ENCODE peak calls at places on chromosomes 4 and X, in six cellular contexts. E is HepG2, G is HCT116, B is K562, V is GM12878, J is H1. P is an unnamed sample. For H3K36me3, the result is how much of the 10 kb centered on the place peaks cover.

GRCh38 chr4:138558886-138559285 is 316.7 kb upstream of the SLC7A11 start:
- DNase-seq in E (no peak), G (no peak), B (no peak), V (no peak), J (no peak), P (no peak)

GRCh38 chrX:13164611-13165010 is 120.2 kb upstream of the FAM9C start:
- DNase-seq in E (no peak), G (no peak), B (no peak), V (no peak), J (no peak), P (peak)

GRCh38 chr4:151485541-151486131 is 76.7 kb downstream of the FHIP1A start:
- DNase-seq in E (no peak), G (no peak), B (no peak), V (no peak), J (no peak), P (peak)

GRCh38 chr4:36237366-36238353 is 6.7 kb downstream of the ARAP2 start:
- DNase-seq in E (no peak), G (no peak), B (no peak), V (no peak), J (no peak), P (no peak)

GRCh38 chr4:155592568-155593343 is 73.9 kb upstream of the GUCY1A1 start:
- DNase-seq in E (no peak), G (no peak), B (no peak), V (no peak), J (no peak), P (no peak)

GRCh38 chr4:139025841-139026240 is 10.3 kb downstream of the NOCT start:
- DNase-seq in E (no peak), G (no peak), B (no peak), V (no peak), J (no peak), P (no peak)

GRCh38 chrX:107710617-107711391 is 64.8 kb downstream of the TSC22D3 start:
- DNase-seq in E (peak), G (peak), B (peak), V (peak), J (no peak), P (peak)

GRCh38 chrX:16177260-16177659 is 10.0 kb downstream of the MAGEB17 start:
- DNase-seq in E (no peak), G (no peak), B (no peak), V (no peak), J (no peak), P (no peak)

GRCh38 chrX:37060999-37061398 is 52.8 kb downstream of the FAM47C start:
- DNase-seq in E (peak), G (peak), B (peak), V (no peak), J (no peak), P (peak)

GRCh38 chr4:8320386-8320750 is 50.8 kb downstream of the HTRA3 start:
- DNase-seq in E (peak), G (no peak), B (peak), V (no peak), J (no peak), P (no peak)

GRCh38 chrX:150990910-150991309 is 7.8 kb downstream of the HMGB3 start:
- DNase-seq in E (no peak), G (no peak), B (no peak), V (no peak), J (no peak), P (no peak)

GRCh38 chrX:135194684-135195083 is 23.5 kb upstream of the CT55 start:
- DNase-seq in E (no peak), G (no peak), B (peak), V (no peak), J (peak), P (no peak)

GRCh38 chrX:77389891-77390290 is 57.3 kb upstream of the FGF16 start:
- DNase-seq in E (no peak), G (no peak), B (no peak), V (no peak), J (no peak), P (no peak)

GRCh38 chrX:150544222-150544787 is 24.1 kb upstream of the MTM1 start:
- DNase-seq in E (peak), G (no peak), B (peak), V (no peak), J (no peak), P (no peak)

GRCh38 chr4:186149872-186150271 is 41.5 kb upstream of the CYP4V2 start:
- DNase-seq in E (peak), G (no peak), B (no peak), V (no peak), J (peak), P (no peak)

GRCh38 chr4:179415016-179415841 is 1973.0 kb upstream of the AGA start:
- DNase-seq in E (no peak), G (no peak), B (no peak), V (no peak), J (no peak), P (no peak)

GRCh38 chr4:177427097-177427665 is 15.1 kb downstream of the AGA start:
- DNase-seq in E (no peak), G (no peak), B (no peak), V (no peak), J (no peak), P (no peak)

GRCh38 chr4:99827857-99828256 is 11.2 kb downstream of the DAPP1 start:
- DNase-seq in E (no peak), G (no peak), B (no peak), V (no peak), J (no peak), P (no peak)

GRCh38 chrX:119654112-119654531 is 38.8 kb downstream of the SEPTIN6 start:
- DNase-seq in E (no peak), G (no peak), B (no peak), V (no peak), J (no peak), P (no peak)

GRCh38 chr4:112514079-112514448 is 1.9 kb downstream of the NEUROG2 start:
- DNase-seq in E (no peak), G (no peak), B (no peak), V (no peak), J (no peak), P (no peak)

GRCh38 chr4:113773014-113773413 is 11.5 kb upstream of the CAMK2D start:
- DNase-seq in E (no peak), G (no peak), B (no peak), V (no peak), J (no peak), P (no peak)

GRCh38 chr4:182895791-182896292 is 21.3 kb downstream of the DCTD start:
- DNase-seq in E (peak), G (no peak), B (no peak), V (no peak), J (no peak), P (no peak)

GRCh38 chrX:13165266-13165665 is 120.8 kb upstream of the FAM9C start:
- DNase-seq in E (no peak), G (no peak), B (no peak), V (no peak), J (no peak), P (no peak)

GRCh38 chr4:52954771-52955170 is 92.7 kb downstream of the RASL11B start:
- DNase-seq in E (no peak), G (no peak), B (peak), V (no peak), J (no peak), P (no peak)

GRCh38 chr4:7462509-7462971 is 27.8 kb upstream of the PSAPL1 start:
- DNase-seq in E (peak), G (peak), B (no peak), V (no peak), J (peak), P (peak)

GRCh38 chr4:72918362-72918761 is 151.2 kb downstream of the COX18 start:
- DNase-seq in E (no peak), G (no peak), B (no peak), V (no peak), J (no peak), P (no peak)

GRCh38 chr4:118327554-118328241 is 25.1 kb downstream of the PRSS12 start:
- DNase-seq in E (no peak), G (no peak), B (no peak), V (no peak), J (no peak), P (no peak)

GRCh38 chr4:38625508-38625907 is 38.5 kb upstream of the KLF3 start:
- DNase-seq in E (no peak), G (no peak), B (no peak), V (no peak), J (no peak), P (no peak)

GRCh38 chr4:108450236-108450898 is 170.0 kb upstream of the RPL34 start:
- DNase-seq in E (no peak), G (no peak), B (no peak), V (no peak), J (no peak), P (no peak)

GRCh38 chrX:18255059-18255458 is 34.4 kb upstream of the BEND2 start:
- DNase-seq in E (no peak), G (no peak), B (no peak), V (no peak), J (no peak), P (no peak)

GRCh38 chr4:145481164-145481941 is at the start of gene SMAD1:
- DNase-seq in E (peak), G (peak), B (peak), V (no peak), J (no peak), P (no peak)

GRCh38 chrX:19683817-19684216 is 168.5 kb upstream of the MAP3K15 start:
- DNase-seq in E (no peak), G (no peak), B (no peak), V (no peak), J (no peak), P (no peak)

GRCh38 chr4:148095346-148095923 is 346.8 kb downstream of the NR3C2 start:
- DNase-seq in E (no peak), G (no peak), B (no peak), V (no peak), J (no peak), P (no peak)

GRCh38 chrX:6120329-6120728 is 108.3 kb downstream of the NLGN4X start:
- DNase-seq in E (no peak), G (no peak), B (no peak), V (no peak), J (no peak), P (no peak)
- TF ChIP-seq ZNF274 in E (no peak), G (no peak), B (no peak), V (no peak), J (no peak), P (no peak)

DNA sequence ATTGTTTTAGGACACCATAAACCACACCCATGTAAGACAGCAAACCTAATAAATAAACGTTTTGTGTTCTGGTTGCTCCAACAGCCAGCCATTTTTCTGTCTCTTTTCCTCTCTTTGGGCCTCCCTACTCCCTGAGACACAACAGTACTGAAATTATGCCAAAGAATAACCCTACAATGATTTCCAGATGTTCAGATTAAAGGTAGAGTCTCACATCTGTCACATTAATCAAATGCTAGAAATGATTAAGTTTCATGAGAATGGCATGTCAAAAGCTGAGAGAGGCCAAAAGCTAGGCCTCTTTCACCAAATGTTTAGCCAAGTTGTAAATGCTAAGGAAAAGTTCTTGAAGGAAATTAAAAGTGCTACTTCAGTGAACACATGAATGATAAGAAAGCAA is 181.9 kb upstream of the NUDT6 start:
- DNase-seq in E (no peak), G (no peak), B (no peak), V (no peak), J (no peak), P (no peak)
- H3K36me3 ChIP-seq in E (under half), G (under half), B (under half), V (under half), J (under half), P (under half)

DNA sequence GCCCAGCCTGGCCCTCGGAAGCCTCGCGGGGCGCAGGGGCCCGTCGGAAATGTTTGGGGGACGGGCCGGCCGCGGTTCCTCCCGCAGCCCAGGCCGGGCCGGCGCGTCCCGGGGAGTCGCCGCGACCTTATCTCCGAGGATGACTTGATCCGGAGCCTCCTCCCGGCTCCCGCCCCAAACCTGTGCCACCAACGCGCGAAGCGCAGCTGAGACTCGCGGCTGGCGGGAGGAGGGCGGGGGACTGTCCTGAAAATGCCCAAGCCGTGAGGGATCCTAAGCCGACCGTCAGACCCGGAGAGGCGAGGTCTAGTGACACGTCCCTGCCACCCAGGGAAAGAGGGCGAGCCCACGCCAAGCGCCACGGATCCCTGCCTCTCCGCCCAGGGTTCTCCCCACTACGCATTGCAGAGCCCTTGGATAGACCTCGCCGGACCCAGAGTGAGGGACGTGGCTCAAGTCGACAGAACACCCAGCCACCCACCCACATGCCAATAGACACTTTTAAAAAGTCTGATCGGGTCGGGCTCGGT is 26.9 kb downstream of the UTP14A start:
- DNase-seq in E (no peak), G (no peak), B (peak), V (no peak), J (no peak), P (no peak)
- TF ChIP-seq ZNF274 in E (no peak), G (no peak), B (no peak), V (no peak), J (no peak), P (no peak)

GRCh38 chrX:27751976-27752375 is 55.8 kb upstream of the MAGEB10 start:
- DNase-seq in E (no peak), G (no peak), B (no peak), V (no peak), J (no peak), P (no peak)
- H3K36me3 ChIP-seq in E (under half), G (under half), B (under half), V (under half), J (under half), P (under half)

DNA sequence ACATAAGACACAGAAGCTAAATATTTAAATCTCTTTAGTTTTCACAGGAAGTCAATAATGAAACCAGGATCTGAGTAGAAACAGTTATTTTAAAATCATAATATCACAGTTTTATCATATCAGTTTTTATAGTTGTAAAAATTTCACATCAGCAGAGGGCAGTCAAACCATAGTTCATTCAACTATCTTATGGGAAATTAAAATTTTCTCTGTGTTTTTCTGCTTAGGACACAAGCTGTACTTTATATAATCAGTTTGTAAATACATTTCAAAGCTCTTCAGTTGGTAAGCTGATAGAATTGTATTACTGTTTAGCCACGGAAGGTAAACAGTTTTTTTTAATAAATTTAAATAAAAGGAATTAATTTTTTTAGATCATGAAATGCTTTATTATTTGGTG is 204.8 kb upstream of the NUDT6 start:
- DNase-seq in E (no peak), G (no peak), B (no peak), V (no peak), J (no peak), P (no peak)
- TF ChIP-seq ZNF274 in E (no peak), G (no peak), B (no peak), V (no peak), J (no peak), P (no peak)

DNA sequence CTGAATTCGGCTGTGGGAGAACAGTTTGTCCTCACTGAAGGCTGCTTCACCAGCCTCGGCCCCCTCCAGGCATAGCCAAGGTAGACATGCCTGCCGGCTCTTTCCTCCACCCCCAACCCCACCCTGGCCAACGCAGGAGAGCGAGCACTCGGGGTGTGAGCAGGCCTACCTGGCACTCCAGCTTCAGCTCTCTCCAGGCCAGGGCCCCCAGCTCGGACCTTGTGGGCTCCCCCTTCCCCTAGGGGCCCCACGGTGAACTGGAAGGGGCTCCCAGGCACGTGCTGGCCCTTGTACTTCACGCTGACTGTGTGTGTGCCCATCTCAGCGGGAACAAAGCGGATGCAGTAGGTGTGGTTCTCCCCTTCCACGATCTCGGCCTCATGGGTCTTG is 22.4 kb downstream of the FLNA start:
- DNase-seq in E (no peak), G (no peak), B (no peak), V (no peak), J (no peak), P (no peak)
- H3K36me3 ChIP-seq in E (under half), G (under half), B (half or more), V (under half), J (half or more), P (half or more)

GRCh38 chrX:29237972-29238371 is 650.7 kb downstream of the IL1RAPL1 start:
- DNase-seq in E (no peak), G (no peak), B (no peak), V (no peak), J (no peak), P (no peak)
- TF ChIP-seq ZNF274 in E (no peak), G (no peak), B (no peak), V (no peak), J (no peak), P (no peak)

P was measured in NT2/D1.